ENCODE peak calls at places on chromosome 17, in four cellular contexts. L is HCT116, T is HepG2, F is SK-N-SH. A is an unnamed sample.

GRCh38 chr17:21046215-21046614 is 3.4 kb upstream of the USP22 start:
- DNase-seq in T (no peak), L (no peak), F (no peak), A (no peak)

GRCh38 chr17:43579570-43580140 is 33.5 kb upstream of the ETV4 start:
- DNase-seq in L (no peak), F (no peak), T (peak; percentile 53), A (no peak)

GRCh38 chr17:27597188-27597580 is 33.8 kb upstream of the LGALS9 start:
- DNase-seq in L (no peak), F (no peak), T (no peak), A (no peak)

GRCh38 chr17:75473246-75473645 is 16.8 kb downstream of the TMEM94 start:
- DNase-seq in T (no peak), F (no peak), L (no peak), A (no peak)

GRCh38 chr17:75645501-75645888 is 12.3 kb downstream of the SMIM5 start:
- DNase-seq in T (no peak), L (peak; percentile 90), F (peak; percentile 22), A (no peak)

GRCh38 chr17:36524428-36524876 is 10.2 kb downstream of the MYO19 start:
- DNase-seq in F (no peak), L (no peak), T (no peak), A (no peak)

GRCh38 chr17:21495281-21495680 is 119.1 kb downstream of the KCNJ12 start:
- DNase-seq in F (peak; percentile 34), L (no peak), T (no peak), A (no peak)

GRCh38 chr17:17839792-17840707 is 3.3 kb upstream of the SREBF1 start:
- DNase-seq in T (peak; percentile 80), L (peak; percentile 69), F (peak; percentile 96), A (peak; percentile 91)

GRCh38 chr17:2926019-2926650 is 129.9 kb downstream of the RAP1GAP2 start:
- DNase-seq in T (no peak), L (no peak), F (peak; percentile 69), A (no peak)

GRCh38 chr17:40075216-40076100 is 12.7 kb downstream of the THRA start:
- DNase-seq in L (no peak), T (peak; percentile 71), F (peak; percentile 83), A (peak; percentile 71)

GRCh38 chr17:46010597-46011186 is 11.6 kb downstream of the STH start:
- DNase-seq in L (no peak), T (peak; percentile 53), F (no peak), A (peak; percentile 47)

GRCh38 chr17:34235389-34236028 is 19.6 kb upstream of the CCL2 start:
- DNase-seq in L (no peak), F (no peak), T (no peak), A (no peak)

GRCh38 chr17:80789356-80789902 is 202.2 kb upstream of the CHMP6 start:
- DNase-seq in T (no peak), L (peak; percentile 24), F (no peak), A (no peak)

GRCh38 chr17:42519546-42520444 is 16.2 kb upstream of the NAGLU start:
- DNase-seq in T (peak; percentile 90), L (peak; percentile 92), F (no peak), A (no peak)

GRCh38 chr17:39213852-39214251 is 11.9 kb downstream of the STAC2 start:
- DNase-seq in T (no peak), F (no peak), L (peak; percentile 86), A (no peak)

GRCh38 chr17:64107517-64108235 is 22.3 kb downstream of the ERN1 start:
- DNase-seq in F (no peak), L (no peak), T (peak; percentile 35), A (no peak)

GRCh38 chr17:15086776-15087175 is 178.3 kb downstream of the PMP22 start:
- DNase-seq in F (no peak), T (no peak), L (no peak), A (no peak)

GRCh38 chr17:50459081-50459676 is 9.5 kb downstream of the CHAD start:
- DNase-seq in L (peak; percentile 15), F (no peak), T (peak; percentile 95), A (peak; percentile 33)

GRCh38 chr17:34114174-34114573 is 140.9 kb upstream of the CCL2 start:
- DNase-seq in T (no peak), F (no peak), L (no peak), A (no peak)

GRCh38 chr17:7477392-7478275 is 1.8 kb downstream of the ZBTB4 start:
- DNase-seq in L (no peak), T (peak; percentile 31), F (peak; percentile 54), A (no peak)

GRCh38 chr17:42675348-42675983 is 1.3 kb downstream of the PLEKHH3 start:
- DNase-seq in T (no peak), L (no peak), F (peak; percentile 73), A (no peak)

GRCh38 chr17:41910701-41911391 is 7.9 kb downstream of the ACLY start:
- DNase-seq in L (no peak), F (no peak), T (no peak), A (no peak)

GRCh38 chr17:66675273-66675990 is 159.5 kb upstream of the CACNG5 start:
- DNase-seq in L (no peak), T (no peak), F (no peak), A (no peak)

GRCh38 chr17:43839670-43840101 is 6.7 kb upstream of the MPP3 start:
- DNase-seq in F (no peak), L (peak; percentile 76), T (peak; percentile 48), A (peak; percentile 49)

GRCh38 chr17:18070861-18071340 is 16.8 kb upstream of the DRG2 start:
- DNase-seq in T (no peak), F (no peak), L (no peak), A (peak; percentile 39)

GRCh38 chr17:16419929-16420271 is 4.5 kb downstream of the TRPV2 start:
- DNase-seq in F (no peak), T (no peak), L (no peak), A (no peak)

GRCh38 chr17:7838291-7839075 is 4.5 kb downstream of the KDM6B start:
- DNase-seq in L (no peak), F (peak; percentile 71), T (peak; percentile 41), A (peak; percentile 77)

GRCh38 chr17:16363749-16364536 is 10.7 kb upstream of the CENPV start:
- DNase-seq in T (peak; percentile 66), L (peak; percentile 72), F (peak; percentile 74), A (peak; percentile 69)

GRCh38 chr17:27657620-27658019 is 26.6 kb downstream of the LGALS9 start:
- DNase-seq in L (no peak), F (no peak), T (no peak), A (no peak)

GRCh38 chr17:21042434-21043295 is at the start of gene USP22:
- DNase-seq in F (peak; percentile 92), L (no peak), T (no peak), A (peak; percentile 88)

GRCh38 chr17:42623732-42624596 is 14.5 kb downstream of the TUBG1 start:
- DNase-seq in T (no peak), L (peak; percentile 56), F (no peak), A (peak; percentile 85)

GRCh38 chr17:51270675-51271074 is 10.3 kb downstream of the UTP18 start:
- DNase-seq in F (no peak), L (no peak), T (peak; percentile 38), A (no peak)

GRCh38 chr17:48555183-48555615 is 10.3 kb upstream of the HOXB2 start:
- DNase-seq in L (no peak), F (no peak), T (no peak), A (no peak)

GRCh38 chr17:48554412-48555090 is 9.6 kb upstream of the HOXB2 start:
- DNase-seq in F (no peak), L (no peak), T (no peak), A (no peak)

GRCh38 chr17:48556534-48557401 is 11.9 kb upstream of the HOXB2 start:
- DNase-seq in L (no peak), T (no peak), F (no peak), A (no peak)

GRCh38 chr17:48553837-48554236 is 8.9 kb upstream of the HOXB2 start:
- DNase-seq in T (no peak), L (no peak), F (no peak), A (no peak)

GRCh38 chr17:48555616-48556533 is 11.0 kb upstream of the HOXB2 start:
- DNase-seq in T (no peak), L (no peak), F (no peak), A (peak; percentile 78)
- TF ChIP-seq ELF1 in T (no peak), L (no peak), F (no peak), A (no peak)

GRCh38 chr17:32731556-32732295 is 145.2 kb downstream of the MYO1D start:
- DNase-seq in T (no peak), F (no peak), L (no peak), A (no peak)
- TF ChIP-seq ELF1 in T (no peak), F (no peak), L (no peak), A (no peak)

GRCh38 chr17:79389896-79390295 is 221.0 kb downstream of the RBFOX3 start:
- DNase-seq in T (no peak), L (no peak), F (no peak), A (no peak)

GRCh38 chr17:79385962-79386563 is 224.8 kb downstream of the RBFOX3 start:
- DNase-seq in T (no peak), L (no peak), F (no peak), A (no peak)

GRCh38 chr17:79388556-79389295 is 222.1 kb downstream of the RBFOX3 start:
- DNase-seq in F (peak; percentile 95), T (peak; percentile 34), L (peak; percentile 18), A (peak; percentile 74)

GRCh38 chr17:79391376-79391775 is 219.5 kb downstream of the RBFOX3 start:
- DNase-seq in L (no peak), F (no peak), T (no peak), A (no peak)

GRCh38 chr17:79387783-79388182 is 223.1 kb downstream of the RBFOX3 start:
- DNase-seq in L (no peak), T (no peak), F (no peak), A (no peak)
- TF ChIP-seq ELF1 in L (no peak), T (no peak), F (no peak), A (no peak)

GRCh38 chr17:57991537-57991936 is 3.5 kb upstream of the VEZF1 start:
- DNase-seq in L (no peak), F (no peak), T (no peak), A (no peak)

GRCh38 chr17:57997085-57997809 is 9.2 kb upstream of the VEZF1 start:
- DNase-seq in T (no peak), F (no peak), L (no peak), A (no peak)

GRCh38 chr17:57995076-57995956 is 7.3 kb upstream of the VEZF1 start:
- DNase-seq in T (peak; percentile 87), F (peak; percentile 79), L (peak; percentile 80), A (peak; percentile 75)

GRCh38 chr17:57994436-57994835 is 6.4 kb upstream of the VEZF1 start:
- DNase-seq in T (no peak), F (no peak), L (no peak), A (no peak)

DNA sequence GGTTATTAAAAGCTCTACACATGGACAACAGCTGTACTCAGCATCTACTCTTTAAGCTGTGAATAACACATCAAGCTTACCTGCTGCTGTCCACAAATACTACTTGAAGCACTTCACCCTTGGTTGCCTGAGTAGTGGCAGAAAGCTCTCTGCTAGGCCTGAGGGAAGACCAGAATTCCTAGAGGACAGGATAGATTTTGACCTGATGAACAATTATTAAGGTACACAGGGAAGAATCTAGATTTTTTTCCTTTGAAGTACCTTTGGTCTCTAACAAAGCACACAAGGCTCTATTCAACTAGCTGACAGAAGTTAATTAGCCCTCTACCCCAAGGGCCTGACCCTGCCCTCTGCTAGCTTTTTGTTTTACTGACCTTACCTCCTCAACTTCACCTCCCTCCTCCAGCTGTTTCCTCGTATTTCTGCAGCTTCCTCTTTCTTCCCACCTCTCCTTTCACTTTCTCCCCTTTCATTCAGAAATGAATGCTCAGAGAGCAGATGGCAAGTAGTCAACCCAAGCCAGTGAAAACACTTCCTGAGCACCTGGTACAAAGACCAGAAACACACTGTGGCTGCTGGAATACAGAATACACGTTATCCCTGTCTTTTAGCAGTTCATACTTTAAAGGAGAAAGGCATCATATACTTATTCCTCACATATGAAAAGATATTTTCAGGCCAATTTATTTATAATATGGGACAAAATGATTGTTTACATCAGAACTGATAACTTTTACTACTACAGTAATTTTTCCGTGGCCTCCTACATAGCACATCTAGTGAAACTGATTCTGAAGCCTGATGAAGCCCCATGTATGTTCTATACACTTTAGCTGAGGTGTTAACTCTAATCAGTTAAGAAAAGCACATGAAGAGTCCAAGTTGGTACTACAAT is 5.7 kb upstream of the VEZF1 start:
- DNase-seq in L (no peak), T (peak; percentile 77), F (no peak), A (no peak)
- TF ChIP-seq ELF1 in L (no peak), T (peak; percentile 31), F (no peak), A (no peak)